ENCODE peak calls at places on chromosomes 3 and 15, in seven cellular contexts. I is stimulated activated CD8-positive, alpha-beta memory T cell treated with anti-CD3 and anti-CD28 coated beads, Interleukin-4, amount 100 ng/mL, for 4 hours; N is GM19239; B is fibroblast of mammary gland; K is lung; D is bronchial epithelial cell; J is ACHN. W is an unnamed sample.

GRCh38 chr15:76328962-76329361 is 7.6 kb upstream of the ISL2 start:
- DNase-seq in I (no peak), B (peak; percentile 67), K (no peak), N (no peak), J (peak; percentile 67), D (peak; percentile 69), W (no peak)

GRCh38 chr15:36449662-36450145 is 129.7 kb upstream of the CDIN1 start:
- DNase-seq in K (no peak), J (no peak), I (no peak), B (peak; percentile 47), D (no peak), N (no peak), W (no peak)

GRCh38 chr15:43516801-43517353 is 531 bp upstream of the MAP1A start:
- DNase-seq in N (no peak), D (no peak), K (no peak), J (no peak), I (no peak), B (peak; percentile 59), W (no peak)

GRCh38 chr15:41659855-41660234 is 360 bp upstream of the MGA start:
- DNase-seq in N (no peak), I (no peak), B (no peak), D (no peak), J (no peak), K (no peak), W (no peak)

GRCh38 chr3:169147246-169148008 is 516.1 kb downstream of the MECOM start:
- DNase-seq in B (peak; percentile 29), D (peak; percentile 69), N (no peak), J (peak; percentile 77), I (no peak), K (peak; percentile 62), W (no peak)

GRCh38 chr15:39961051-39961450 is 27.1 kb downstream of the EIF2AK4 start:
- DNase-seq in K (no peak), J (no peak), D (no peak), B (peak; percentile 12), N (no peak), I (no peak), W (no peak)

GRCh38 chr3:124059580-124059979 is 67.7 kb upstream of the ROPN1 start:
- DNase-seq in J (no peak), B (peak; percentile 47), D (no peak), N (no peak), K (no peak), I (no peak), W (no peak)

GRCh38 chr3:42652251-42652610 is 1.3 kb upstream of the ZBTB47 start:
- DNase-seq in J (peak; percentile 55), I (no peak), D (no peak), N (no peak), B (no peak), K (no peak), W (no peak)

GRCh38 chr3:135771760-135772159 is 193.8 kb upstream of the PPP2R3A start:
- DNase-seq in I (no peak), D (no peak), J (no peak), K (no peak), N (no peak), B (no peak), W (no peak)

GRCh38 chr15:82662641-82663040 is 15.5 kb upstream of the CPEB1 start:
- DNase-seq in N (no peak), D (no peak), K (no peak), I (no peak), B (no peak), J (no peak), W (no peak)

GRCh38 chr15:64070965-64071851 is 22.4 kb downstream of the CIAO2A start:
- DNase-seq in D (peak; percentile 73), J (peak; percentile 71), B (peak; percentile 94), K (peak; percentile 50), N (no peak), I (no peak), W (no peak)

GRCh38 chr15:78629031-78629715 is 8.4 kb upstream of the CHRNA3 start:
- DNase-seq in N (no peak), J (no peak), B (no peak), K (no peak), D (no peak), I (no peak), W (no peak)

GRCh38 chr15:38038659-38039442 is 104.4 kb downstream of the TMCO5A start:
- DNase-seq in N (no peak), D (peak; percentile 94), J (no peak), B (peak; percentile 93), I (no peak), K (no peak), W (no peak)

GRCh38 chr15:20341901-20342605 is 199.5 kb downstream of the GOLGA6L6 start:
- DNase-seq in N (peak; percentile 30), B (no peak), I (no peak), D (no peak), K (peak; percentile 63), J (no peak), W (no peak)

GRCh38 chr15:89129123-89129815 is 41.0 kb downstream of the ABHD2 start:
- DNase-seq in J (peak; percentile 53), K (no peak), I (peak; percentile 26), D (peak; percentile 30), B (peak; percentile 40), N (peak; percentile 28), W (peak; percentile 22)

GRCh38 chr3:16653712-16654111 is 48.5 kb upstream of the DAZL start:
- DNase-seq in D (no peak), B (no peak), I (no peak), N (no peak), J (no peak), K (no peak), W (no peak)

GRCh38 chr3:82506204-82506603 is 744.8 kb upstream of the GBE1 start:
- DNase-seq in N (no peak), I (no peak), J (no peak), B (no peak), K (no peak), D (no peak), W (no peak)

GRCh38 chr3:41126961-41127360 is 72.3 kb upstream of the CTNNB1 start:
- DNase-seq in N (no peak), D (no peak), K (no peak), I (no peak), J (no peak), B (no peak), W (no peak)

GRCh38 chr15:56774356-56774755 is 41.0 kb upstream of the ZNF280D start:
- DNase-seq in K (no peak), N (no peak), I (no peak), B (no peak), D (no peak), J (no peak), W (no peak)

GRCh38 chr3:100436951-100437350 is 35.6 kb downstream of the LNP1 start:
- DNase-seq in D (no peak), I (no peak), J (no peak), K (no peak), B (peak; percentile 51), N (no peak), W (no peak)

GRCh38 chr3:141605883-141606282 is 119.1 kb downstream of the RASA2 start:
- DNase-seq in N (no peak), D (peak; percentile 15), K (no peak), I (no peak), B (peak; percentile 33), J (no peak), W (no peak)

GRCh38 chr15:70400766-70401541 is 303.2 kb upstream of the TLE3 start:
- DNase-seq in B (peak; percentile 60), K (no peak), J (no peak), N (no peak), D (no peak), I (no peak), W (no peak)

GRCh38 chr3:128280466-128281455 is 127.5 kb downstream of the EEFSEC start:
- DNase-seq in I (no peak), N (no peak), B (no peak), K (peak; percentile 6), J (no peak), D (no peak), W (no peak)

GRCh38 chr3:43583481-43583880 is 38.3 kb downstream of the ANO10 start:
- DNase-seq in K (no peak), B (no peak), D (no peak), N (no peak), I (no peak), J (no peak), W (no peak)

GRCh38 chr3:195071011-195071728 is 199.8 kb downstream of the XXYLT1 start:
- DNase-seq in D (no peak), I (no peak), K (no peak), J (no peak), N (no peak), B (no peak), W (no peak)

GRCh38 chr3:73485877-73486311 is 138.8 kb downstream of the PDZRN3 start:
- DNase-seq in I (no peak), N (no peak), J (no peak), D (no peak), B (no peak), K (no peak), W (no peak)

GRCh38 chr15:77025471-77025901 is 30.6 kb downstream of the PSTPIP1 start:
- DNase-seq in B (no peak), K (no peak), D (no peak), I (no peak), N (no peak), J (no peak), W (no peak)

GRCh38 chr15:64702816-64703631 is 72.4 kb downstream of the RBPMS2 start:
- DNase-seq in K (peak; percentile 98), B (peak; percentile 80), D (peak; percentile 63), I (peak; percentile 89), N (peak; percentile 95), J (peak; percentile 82), W (peak; percentile 95)

GRCh38 chr3:113094514-113094913 is 103.7 kb downstream of the GTPBP8 start:
- DNase-seq in B (no peak), J (no peak), K (no peak), D (no peak), N (no peak), I (no peak), W (no peak)

GRCh38 chr3:66800941-66801545 is 197.1 kb upstream of the KBTBD8 start:
- DNase-seq in I (no peak), B (no peak), K (no peak), D (peak; percentile 67), N (no peak), J (no peak), W (no peak)

GRCh38 chr3:187966141-187966540 is 187.8 kb upstream of the LPP start:
- DNase-seq in I (no peak), K (no peak), D (no peak), N (no peak), J (no peak), B (no peak), W (no peak)

GRCh38 chr15:99507732-99508571 is 57.8 kb upstream of the MEF2A start:
- DNase-seq in B (peak; percentile 55), K (no peak), N (no peak), J (no peak), I (no peak), D (no peak), W (no peak)